ENCODE peak calls at places on chromosomes 6 and 20, in seven cellular contexts. N is HepG2, G is endodermal cell, J is right atrium auricular region, T is spleen, C is psoas muscle, A is hepatocyte. V is an unnamed sample. For H3K4me1, the result is how much of the 10 kb centered on the place peaks cover.

GRCh38 chr20:34891166-34892062 is 15.0 kb downstream of the ACSS2 start:
- DNase-seq in A (no peak), N (no peak), G (no peak), J (no peak), C (no peak), T (no peak), V (no peak)

GRCh38 chr6:25320459-25320858 is 41.3 kb downstream of the CARMIL1 start:
- DNase-seq in G (peak), C (no peak), A (no peak), J (no peak), N (no peak), T (no peak), V (no peak)

GRCh38 chr20:43530321-43531090 is 23.0 kb downstream of the L3MBTL1 start:
- DNase-seq in G (no peak), N (peak), C (no peak), J (no peak), A (peak), T (no peak), V (no peak)

GRCh38 chr6:15439410-15440022 is 193.6 kb downstream of the JARID2 start:
- DNase-seq in A (no peak), C (no peak), T (no peak), J (no peak), G (no peak), N (no peak), V (no peak)

GRCh38 chr20:19658137-19658536 is 99.9 kb upstream of the RIN2 start:
- DNase-seq in C (peak), A (no peak), J (no peak), N (no peak), T (peak), G (peak), V (no peak)

GRCh38 chr6:111978826-111979225 is 75.1 kb upstream of the CCN6 start:
- DNase-seq in N (no peak), A (no peak), J (no peak), C (no peak), G (no peak), T (no peak), V (no peak)

GRCh38 chr20:10984294-10984693 is 310.5 kb upstream of the JAG1 start:
- DNase-seq in T (no peak), C (no peak), N (no peak), A (no peak), J (no peak), G (no peak), V (peak)

GRCh38 chr6:128118401-128118800 is 217.5 kb upstream of the THEMIS start:
- DNase-seq in J (no peak), N (no peak), A (no peak), T (no peak), C (no peak), G (no peak), V (no peak)

GRCh38 chr6:159594106-159594749 is 98.8 kb downstream of the SOD2 start:
- DNase-seq in N (no peak), A (no peak), J (no peak), G (no peak), T (no peak), C (no peak), V (no peak)

GRCh38 chr20:32562495-32562911 is 22.6 kb downstream of the NOL4L start:
- DNase-seq in T (no peak), A (no peak), G (peak), N (peak), C (no peak), J (no peak), V (no peak)

GRCh38 chr6:160259143-160259425 is 463 bp upstream of the SLC22A2 start:
- DNase-seq in A (no peak), J (no peak), N (no peak), T (no peak), G (no peak), C (no peak), V (no peak)

GRCh38 chr20:44642203-44643153 is 9.0 kb downstream of the ADA start:
- DNase-seq in T (peak), J (peak), A (peak), N (peak), C (peak), G (peak), V (peak)

GRCh38 chr6:46917002-46917401 is 4.7 kb downstream of the ADGRF5 start:
- DNase-seq in J (no peak), N (no peak), G (no peak), T (no peak), A (no peak), C (no peak), V (no peak)

GRCh38 chr6:32638521-32639219 is 1.5 kb downstream of the HLA-DQA1 start:
- DNase-seq in N (no peak), A (no peak), T (no peak), G (no peak), J (no peak), C (no peak), V (no peak)

GRCh38 chr20:9515761-9516657 is 1.6 kb downstream of the LAMP5 start:
- DNase-seq in A (no peak), G (peak), J (no peak), T (no peak), C (no peak), N (no peak), V (no peak)

GRCh38 chr20:32479697-32480140 is 105.4 kb downstream of the NOL4L start:
- DNase-seq in J (no peak), T (peak), C (peak), G (peak), N (no peak), A (peak), V (peak)

GRCh38 chr6:128131036-128131435 is 230.2 kb upstream of the THEMIS start:
- DNase-seq in J (no peak), A (no peak), N (no peak), G (no peak), C (no peak), T (no peak), V (no peak)

GRCh38 chr6:31180500-31180899 is 10.0 kb upstream of the POU5F1 start:
- DNase-seq in T (peak), A (no peak), C (peak), N (no peak), J (no peak), G (peak), V (peak)

GRCh38 chr6:117194978-117195377 is 70.4 kb upstream of the VGLL2 start:
- DNase-seq in J (no peak), N (no peak), C (no peak), T (no peak), A (no peak), G (no peak), V (no peak)

GRCh38 chr6:41655706-41656668 is 17.7 kb downstream of the MDFI start:
- DNase-seq in G (peak), C (no peak), J (no peak), T (peak), A (peak), N (no peak), V (no peak)
- H3K27ac ChIP-seq in G (no peak), C (no peak), J (no peak), T (no peak), A (peak), N (no peak), V (no peak)

DNA sequence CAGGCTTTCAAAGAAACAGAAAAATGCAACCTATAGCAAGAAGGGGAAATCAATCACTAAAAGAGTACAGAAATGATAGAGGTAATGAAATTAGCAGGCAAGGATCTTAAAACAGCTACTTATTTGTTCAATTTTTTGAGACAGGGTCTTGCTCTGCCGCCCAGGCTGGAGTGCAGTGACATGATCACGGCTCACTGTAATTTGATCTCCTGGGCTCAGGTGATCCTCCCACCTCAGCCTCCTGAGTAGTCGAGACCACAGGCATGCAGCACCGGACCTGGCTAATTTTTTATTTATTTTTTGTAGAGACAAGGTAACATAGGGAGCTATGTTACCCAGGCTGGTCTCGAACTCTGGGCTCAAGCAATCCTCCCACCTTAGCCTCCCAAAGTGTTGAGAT is 21.6 kb downstream of the TFB1M start:
- DNase-seq in J (no peak), A (no peak), T (no peak), C (no peak), N (no peak), G (no peak), V (no peak)
- H3K4me3 ChIP-seq in J (no peak), A (no peak), T (no peak), C (no peak), N (no peak), G (no peak), V (no peak)

GRCh38 chr20:50723672-50724071 is 7.7 kb upstream of the PARD6B start:
- DNase-seq in G (no peak), C (no peak), N (no peak), T (no peak), J (no peak), A (no peak), V (no peak)

GRCh38 chr20:50725722-50726000 is 5.7 kb upstream of the PARD6B start:
- DNase-seq in A (no peak), J (no peak), N (no peak), G (no peak), T (no peak), C (no peak), V (no peak)

GRCh38 chr20:50726955-50727791 is 4.2 kb upstream of the PARD6B start:
- DNase-seq in C (no peak), G (peak), A (no peak), N (no peak), T (no peak), J (no peak), V (no peak)

GRCh38 chr20:50724112-50724724 is 7.2 kb upstream of the PARD6B start:
- DNase-seq in C (no peak), G (no peak), A (no peak), J (no peak), N (no peak), T (no peak), V (no peak)

DNA sequence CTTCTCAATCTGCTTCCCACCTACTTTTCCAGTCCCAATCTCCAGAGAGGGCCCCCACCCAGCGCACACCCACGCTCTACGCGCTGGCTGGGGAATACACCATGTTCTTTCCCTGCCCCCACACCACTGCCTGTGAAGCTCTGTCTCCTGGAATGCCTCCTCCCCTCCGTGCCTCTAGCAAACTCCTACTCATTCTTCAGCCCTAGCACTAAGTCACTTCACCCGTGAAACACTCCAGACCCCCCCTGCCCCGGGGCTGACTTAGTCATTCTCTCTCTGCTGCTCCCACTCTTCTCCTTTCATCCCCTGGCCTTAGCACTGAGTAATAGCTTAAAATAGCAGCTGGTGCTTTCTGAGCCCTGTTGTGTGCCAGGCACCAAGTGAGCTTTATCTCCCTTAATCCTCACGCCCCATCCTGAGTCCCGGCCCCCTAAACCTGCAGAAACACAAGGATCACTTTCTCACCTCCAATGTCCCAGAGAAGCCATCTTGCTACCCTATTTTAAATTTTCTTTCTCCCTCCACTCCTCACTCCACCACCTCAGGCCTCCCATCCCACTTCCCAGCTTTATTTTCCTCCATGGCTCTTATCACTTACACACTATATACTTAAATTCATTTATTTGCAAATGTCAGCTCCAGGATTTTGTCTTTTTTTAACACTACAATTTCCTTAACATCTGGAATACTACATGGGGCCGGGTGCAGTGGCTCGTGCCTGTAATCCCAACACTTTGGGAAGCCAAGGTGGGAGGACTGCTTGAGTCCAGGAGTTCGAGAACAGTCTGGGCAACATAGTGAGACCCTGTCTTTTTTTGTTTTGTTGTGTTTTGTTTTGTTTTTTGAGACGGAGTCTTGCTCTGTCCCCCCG is 6.3 kb upstream of the PARD6B start:
- DNase-seq in J (peak), N (peak), A (peak), G (peak), T (peak), C (peak), V (peak)
- H3K4me1 ChIP-seq in J (under half), N (half or more), A (under half), G (under half), T (under half), C (under half), V (under half)

DNA sequence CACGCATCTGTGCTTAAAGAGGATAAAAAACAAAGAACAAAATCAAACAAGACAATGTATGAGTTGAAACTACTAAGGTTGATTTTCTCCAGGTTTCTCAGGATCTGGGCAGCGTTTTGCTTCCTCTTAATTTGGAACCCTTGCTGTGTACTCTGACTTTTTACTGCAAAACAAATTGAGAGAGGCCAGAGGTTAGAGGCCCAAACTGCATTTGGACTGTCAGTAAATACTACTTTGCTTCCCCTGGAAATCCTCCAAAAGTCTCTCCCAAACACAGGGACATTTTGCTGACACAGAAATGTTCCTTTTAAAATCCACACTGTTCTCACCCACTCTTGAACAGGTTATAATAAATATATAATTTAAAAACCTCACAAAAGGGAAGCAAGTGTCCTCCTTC is 1.1 kb downstream of the ARG1 start:
- DNase-seq in T (no peak), N (peak), A (no peak), J (no peak), G (no peak), C (no peak), V (no peak)
- H3K27ac ChIP-seq in T (peak), N (peak), A (no peak), J (no peak), G (no peak), C (no peak), V (no peak)

GRCh38 chr20:47359533-47360206 is 3.2 kb upstream of the ZMYND8 start:
- DNase-seq in A (no peak), J (no peak), N (no peak), C (no peak), T (peak), G (no peak), V (no peak)

GRCh38 chr20:47357296-47358051 is 975 bp upstream of the ZMYND8 start:
- DNase-seq in N (peak), T (peak), C (peak), A (peak), J (peak), G (peak), V (peak)

GRCh38 chr20:47358672-47359532 is 2.4 kb upstream of the ZMYND8 start:
- DNase-seq in C (peak), J (peak), A (peak), N (peak), T (peak), G (peak), V (peak)

GRCh38 chr20:47356526-47357295 is at the start of gene ZMYND8:
- DNase-seq in N (peak), C (peak), G (peak), J (peak), A (peak), T (peak), V (peak)

GRCh38 chr20:47358052-47358671 is 1.7 kb upstream of the ZMYND8 start:
- DNase-seq in N (peak), C (peak), J (no peak), T (no peak), G (no peak), A (no peak), V (no peak)
- H3K4me3 ChIP-seq in N (peak), C (peak), J (no peak), T (no peak), G (no peak), A (no peak), V (no peak)

GRCh38 chr20:53597521-53598120 is 4.0 kb upstream of the ZNF217 start:
- DNase-seq in T (no peak), G (peak), C (no peak), A (peak), N (no peak), J (peak), V (peak)

GRCh38 chr20:53599378-53599777 is 5.7 kb upstream of the ZNF217 start:
- DNase-seq in N (no peak), C (no peak), J (peak), T (no peak), G (peak), A (no peak), V (peak)

GRCh38 chr20:53598140-53599038 is 4.8 kb upstream of the ZNF217 start:
- DNase-seq in T (no peak), J (peak), N (no peak), C (no peak), G (peak), A (no peak), V (peak)

GRCh38 chr20:53599910-53600632 is 6.4 kb upstream of the ZNF217 start:
- DNase-seq in J (peak), A (no peak), N (no peak), G (peak), C (no peak), T (no peak), V (no peak)

DNA sequence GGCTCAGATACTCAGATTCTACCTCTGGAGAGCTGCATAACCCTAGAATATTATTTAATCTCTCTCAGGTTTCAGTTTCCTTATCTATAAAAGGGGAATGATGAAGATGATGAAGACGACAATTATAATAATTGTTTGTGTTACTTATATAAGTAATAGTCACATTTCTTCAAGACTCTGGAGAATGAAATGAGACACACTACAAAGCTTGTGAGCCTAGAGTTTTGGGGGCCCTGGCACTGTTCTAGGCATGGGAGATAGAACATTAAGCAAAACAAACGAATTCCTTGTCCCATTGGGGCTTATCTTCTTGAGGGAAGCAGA is 5.4 kb upstream of the ZNF217 start:
- DNase-seq in C (no peak), N (no peak), A (no peak), T (no peak), J (no peak), G (no peak), V (no peak)
- H3K4me1 ChIP-seq in C (under half), N (half or more), A (under half), T (under half), J (under half), G (under half), V (under half)